ENCODE peak calls at places on chromosome 16, in six cellular contexts. C is mammary epithelial cell, U is GM23338, N is astrocyte, O is fibroblast of lung, L is HepG2. Y is an unnamed sample. For H3K4me1, the result is how much of the 10 kb centered on the place peaks cover.

GRCh38 chr16:9308300-9309209 is 217.1 kb downstream of the HAPSTR1 start:
- DNase-seq in C (no peak), U (no peak), N (no peak), O (no peak), L (no peak), Y (no peak)

GRCh38 chr16:86072328-86073102 is 173.6 kb downstream of the IRF8 start:
- DNase-seq in C (peak), U (peak), N (peak), O (peak), L (peak), Y (peak)

GRCh38 chr16:68369697-68370096 is 58.9 kb downstream of the PRMT7 start:
- DNase-seq in C (no peak), U (no peak), N (no peak), O (no peak), L (no peak), Y (peak)

GRCh38 chr16:85313541-85314208 is 201.4 kb upstream of the CIBAR2 start:
- DNase-seq in C (peak), U (no peak), N (no peak), O (peak), L (no peak), Y (no peak)

GRCh38 chr16:62657116-62657515 is 620.9 kb upstream of the CDH8 start:
- DNase-seq in C (no peak), U (no peak), N (no peak), O (no peak), L (no peak), Y (no peak)

GRCh38 chr16:56675685-56676210 is 6.1 kb downstream of the MT1H start:
- DNase-seq in C (no peak), U (peak), N (no peak), O (no peak), L (no peak), Y (peak)

GRCh38 chr16:3401719-3402397 is 843 bp downstream of the ZNF174 start:
- DNase-seq in C (no peak), U (peak), N (peak), O (peak), L (peak), Y (peak)

GRCh38 chr16:51113254-51114125 is 37.6 kb downstream of the SALL1 start:
- DNase-seq in C (no peak), U (peak), N (no peak), O (no peak), L (no peak), Y (no peak)

GRCh38 chr16:52034830-52035229 is 512.1 kb downstream of the TOX3 start:
- DNase-seq in C (no peak), U (no peak), N (no peak), O (no peak), L (no peak), Y (no peak)

GRCh38 chr16:78028018-78028417 is 5.7 kb downstream of the CLEC3A start:
- DNase-seq in C (no peak), U (no peak), N (no peak), O (no peak), L (no peak), Y (no peak)

GRCh38 chr16:28925386-28926228 is 569 bp upstream of the RABEP2 start:
- DNase-seq in C (peak), U (peak), N (peak), O (peak), L (peak), Y (peak)

GRCh38 chr16:65119905-65120341 is 1.9 kb downstream of the CDH11 start:
- DNase-seq in C (no peak), U (peak), N (peak), O (peak), L (no peak), Y (no peak)

GRCh38 chr16:15792563-15792971 is 64.3 kb downstream of the MYH11 start:
- DNase-seq in C (no peak), U (no peak), N (no peak), O (no peak), L (no peak), Y (no peak)

GRCh38 chr16:19113577-19114358 is at the start of gene ITPRIPL2:
- DNase-seq in C (peak), U (peak), N (peak), O (peak), L (peak), Y (no peak)

GRCh38 chr16:86874141-86874540 is 295.8 kb downstream of the FOXL1 start:
- DNase-seq in C (peak), U (peak), N (no peak), O (no peak), L (no peak), Y (peak)

GRCh38 chr16:57530531-57531252 is 5.7 kb downstream of the CCDC102A start:
- DNase-seq in C (no peak), U (no peak), N (no peak), O (no peak), L (no peak), Y (no peak)

GRCh38 chr16:57372372-57373116 is at the start of gene CX3CL1:
- DNase-seq in C (peak), U (peak), N (peak), O (no peak), L (peak), Y (no peak)

GRCh38 chr16:46894011-46894672 is 10.0 kb downstream of the GPT2 start:
- DNase-seq in C (no peak), U (no peak), N (no peak), O (peak), L (no peak), Y (no peak)

GRCh38 chr16:52581530-52581929 is 34.6 kb upstream of the TOX3 start:
- DNase-seq in C (no peak), U (peak), N (no peak), O (no peak), L (peak), Y (no peak)

GRCh38 chr16:4346205-4346781 is 4.8 kb downstream of the PAM16 start:
- DNase-seq in C (no peak), U (no peak), N (no peak), O (no peak), L (peak), Y (no peak)

GRCh38 chr16:25065899-25066298 is 45.6 kb upstream of the LCMT1 start:
- DNase-seq in C (no peak), U (peak), N (no peak), O (no peak), L (peak), Y (no peak)

GRCh38 chr16:52439171-52439701 is 107.7 kb downstream of the TOX3 start:
- DNase-seq in C (no peak), U (no peak), N (no peak), O (no peak), L (no peak), Y (no peak)

GRCh38 chr16:15748654-15749053 is 98.6 kb downstream of the NDE1 start:
- DNase-seq in C (no peak), U (no peak), N (no peak), O (no peak), L (no peak), Y (no peak)

GRCh38 chr16:56932588-56933265 is 785 bp downstream of the HERPUD1 start:
- DNase-seq in C (peak), U (peak), N (peak), O (peak), L (peak), Y (peak)

GRCh38 chr16:57530104-57530522 is 6.3 kb downstream of the CCDC102A start:
- DNase-seq in C (no peak), U (no peak), N (peak), O (peak), L (peak), Y (peak)

GRCh38 chr16:57637424-57637823 is 9.0 kb downstream of the ADGRG1 start:
- DNase-seq in C (no peak), U (no peak), N (no peak), O (no peak), L (no peak), Y (no peak)

GRCh38 chr16:11107781-11108465 is 148.1 kb downstream of the SOCS1 start:
- DNase-seq in C (no peak), U (no peak), N (peak), O (peak), L (no peak), Y (no peak)

GRCh38 chr16:74169687-74170522 is 126.7 kb upstream of the PSMD7 start:
- DNase-seq in C (no peak), U (no peak), N (no peak), O (peak), L (no peak), Y (no peak)

GRCh38 chr16:57611184-57611583 is 17.2 kb upstream of the ADGRG1 start:
- DNase-seq in C (no peak), U (no peak), N (peak), O (peak), L (no peak), Y (no peak)

GRCh38 chr16:15708096-15708495 is 58.1 kb downstream of the NDE1 start:
- DNase-seq in C (no peak), U (no peak), N (peak), O (peak), L (no peak), Y (no peak)

GRCh38 chr16:77569406-77569805 is 134.6 kb upstream of the ADAMTS18 start:
- DNase-seq in C (no peak), U (no peak), N (no peak), O (no peak), L (no peak), Y (no peak)

GRCh38 chr16:85902366-85903155 is 3.6 kb downstream of the IRF8 start:
- DNase-seq in C (no peak), U (no peak), N (no peak), O (no peak), L (no peak), Y (peak)

GRCh38 chr16:89873109-89873821 is at the start of gene TCF25:
- DNase-seq in C (peak), U (peak), N (peak), O (peak), L (peak), Y (peak)

GRCh38 chr16:10871157-10871991 is 5.6 kb upstream of the CIITA start:
- DNase-seq in C (peak), U (no peak), N (peak), O (peak), L (peak), Y (no peak)

GRCh38 chr16:35398208-35398607 is 1938.8 kb downstream of the TP53TG3F start:
- DNase-seq in C (no peak), U (no peak), N (no peak), O (no peak), L (no peak), Y (peak)

GRCh38 chr16:87201052-87201451 is 116.1 kb downstream of the C16orf95 start:
- DNase-seq in C (peak), U (no peak), N (peak), O (peak), L (no peak), Y (no peak)

GRCh38 chr16:4537376-4538066 is 1.1 kb downstream of the CDIP1 start:
- DNase-seq in C (peak), U (peak), N (no peak), O (no peak), L (no peak), Y (no peak)

GRCh38 chr16:86286991-86287640 is 223.2 kb upstream of the FOXF1 start:
- DNase-seq in C (no peak), U (peak), N (no peak), O (no peak), L (no peak), Y (no peak)

DNA sequence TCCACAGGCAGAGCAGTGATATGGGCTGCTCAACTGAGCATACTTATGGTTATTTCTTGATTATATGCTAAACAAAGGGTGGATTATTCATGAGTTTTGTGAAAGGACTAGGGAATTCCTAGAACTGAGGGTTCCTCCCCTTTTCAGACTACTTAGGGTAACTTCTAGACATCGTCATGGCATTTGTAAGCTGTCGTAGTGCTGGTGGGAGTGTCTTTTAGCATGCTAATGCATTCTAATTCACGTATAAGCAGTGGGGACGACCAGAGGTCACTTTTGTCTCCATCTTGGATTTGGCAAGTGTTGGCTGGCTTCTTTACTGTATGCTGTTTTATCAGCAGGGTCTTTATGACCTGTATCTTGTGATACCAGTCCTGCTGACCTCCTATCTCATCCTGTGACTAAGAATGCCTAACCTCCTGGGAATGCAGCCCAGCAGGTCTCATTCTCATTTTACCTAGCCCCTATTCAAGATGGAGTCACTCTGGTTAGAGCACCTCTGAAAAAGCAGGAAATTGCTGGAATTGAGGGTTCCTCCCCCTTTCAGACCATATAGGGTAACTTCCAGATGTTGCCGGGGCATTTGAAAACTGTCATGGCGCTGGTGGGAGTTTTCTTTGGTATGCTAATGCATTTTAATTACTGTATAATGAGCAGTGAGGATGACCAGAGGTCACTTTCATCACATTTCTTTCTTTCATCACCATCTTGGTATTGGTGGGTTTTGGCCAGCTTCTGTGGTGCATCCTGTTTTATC is 388.5 kb downstream of the XYLT1 start:
- DNase-seq in C (no peak), U (peak), N (no peak), O (no peak), L (no peak), Y (no peak)
- H2AFZ ChIP-seq in C (no peak), U (no peak), N (no peak), O (no peak), L (no peak), Y (no peak)

GRCh38 chr16:84308120-84308519 is 13.4 kb downstream of the WFDC1 start:
- DNase-seq in C (no peak), U (peak), N (no peak), O (peak), L (peak), Y (peak)
- H3K4me1 ChIP-seq in C (under half), U (under half), N (under half), O (under half), L (under half), Y (under half)

GRCh38 chr16:7352114-7352513 is 19.5 kb downstream of the RBFOX1 start:
- DNase-seq in C (no peak), U (no peak), N (no peak), O (no peak), L (no peak), Y (no peak)
- TF ChIP-seq EZH2 in C (no peak), U (no peak), N (no peak), O (no peak), L (no peak), Y (no peak)

GRCh38 chr16:20851601-20852000 is 45.3 kb downstream of the REXO5 start:
- DNase-seq in C (peak), U (no peak), N (peak), O (peak), L (peak), Y (no peak)

GRCh38 chr16:20853981-20854620 is 46.1 kb downstream of the DCUN1D3 start:
- DNase-seq in C (no peak), U (no peak), N (no peak), O (no peak), L (no peak), Y (no peak)

GRCh38 chr16:20853076-20853597 is 46.8 kb downstream of the REXO5 start:
- DNase-seq in C (no peak), U (no peak), N (no peak), O (no peak), L (no peak), Y (no peak)

GRCh38 chr16:20857281-20857680 is 42.9 kb downstream of the DCUN1D3 start:
- DNase-seq in C (no peak), U (no peak), N (no peak), O (no peak), L (no peak), Y (no peak)

GRCh38 chr16:20854963-20855362 is 45.2 kb downstream of the DCUN1D3 start:
- DNase-seq in C (no peak), U (no peak), N (no peak), O (no peak), L (peak), Y (no peak)
- H2AFZ ChIP-seq in C (no peak), U (no peak), N (no peak), O (no peak), L (no peak), Y (no peak)

GRCh38 chr16:1780677-1781072 is 1.7 kb downstream of the SPSB3 start:
- DNase-seq in C (no peak), U (no peak), N (no peak), O (no peak), L (no peak), Y (no peak)

GRCh38 chr16:1777375-1778199 is 4.7 kb upstream of the MRPS34 start:
- DNase-seq in C (no peak), U (no peak), N (no peak), O (no peak), L (no peak), Y (no peak)

GRCh38 chr16:1779741-1780676 is 2.4 kb downstream of the SPSB3 start:
- DNase-seq in C (no peak), U (no peak), N (no peak), O (no peak), L (no peak), Y (no peak)

GRCh38 chr16:1778200-1779179 is 3.9 kb downstream of the SPSB3 start:
- DNase-seq in C (no peak), U (no peak), N (no peak), O (no peak), L (no peak), Y (no peak)

DNA sequence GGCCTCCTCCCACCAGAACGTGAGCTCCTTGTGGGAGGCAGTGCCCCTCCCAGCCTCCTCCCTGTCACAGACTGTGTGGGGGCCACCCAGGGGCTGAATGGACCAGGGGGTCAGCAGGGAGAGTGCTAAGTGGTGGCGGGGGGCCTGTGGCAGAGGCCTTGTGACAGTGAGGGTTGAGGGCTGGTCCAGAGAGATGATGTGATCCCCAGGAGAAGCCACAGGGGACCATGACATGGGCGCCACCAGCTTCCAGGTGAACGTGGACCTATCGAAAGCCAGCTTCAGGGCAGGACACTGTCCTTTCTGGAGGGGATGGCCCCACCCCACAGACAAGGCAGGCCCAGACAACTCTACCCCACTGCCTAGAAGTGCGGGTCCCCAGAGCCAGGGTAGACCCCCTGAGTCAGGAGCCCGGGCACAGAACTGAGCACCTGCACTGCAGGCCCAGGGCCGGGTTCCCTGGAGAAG is 3.1 kb downstream of the SPSB3 start:
- DNase-seq in C (no peak), U (no peak), N (no peak), O (no peak), L (no peak), Y (no peak)
- H3K4me1 ChIP-seq in C (under half), U (under half), N (under half), O (under half), L (under half), Y (under half)

DNA sequence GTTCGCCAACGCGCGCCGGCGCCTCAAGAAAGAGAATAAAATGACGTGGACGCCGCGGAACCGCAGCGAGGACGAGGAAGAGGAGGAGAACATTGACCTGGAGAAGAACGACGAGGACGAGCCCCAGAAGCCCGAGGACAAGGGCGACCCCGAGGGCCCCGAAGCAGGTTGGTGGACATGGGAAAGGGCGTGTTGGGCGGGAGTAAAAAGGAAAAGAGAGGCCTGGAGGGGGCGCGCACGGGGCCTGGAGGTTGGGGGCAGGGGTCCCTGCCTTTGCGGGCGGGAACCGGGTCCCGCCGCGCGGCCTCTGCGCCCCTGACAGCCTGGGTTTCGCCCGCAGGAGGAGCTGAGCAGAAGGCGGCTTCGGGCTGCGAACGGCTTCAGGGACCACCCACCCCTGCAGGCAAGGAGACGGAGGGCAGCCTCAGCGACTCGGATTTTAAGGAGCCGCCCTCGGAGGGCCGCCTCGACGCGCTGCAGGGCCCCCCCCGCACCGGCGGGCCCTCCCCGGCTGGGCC is 2.1 kb downstream of the IRX5 start:
- DNase-seq in C (peak), U (peak), N (no peak), O (no peak), L (no peak), Y (no peak)
- TF ChIP-seq EZH2 in C (no peak), U (peak), N (peak), O (no peak), L (no peak), Y (no peak)

Y was measured in DND-41.